ENCODE peak calls at places on chromosomes 5 and 9, in six cellular contexts. D, N, U, G, R and V are unnamed samples.

GRCh38 chr9:68883224-68883623 is 130.7 kb downstream of the PRKACG start:
- DNase-seq in D (no peak), N (no peak), U (no peak), G (no peak), R (no peak), V (no peak)

GRCh38 chr9:70110194-70111041 is 66.8 kb downstream of the MAMDC2 start:
- DNase-seq in D (peak; percentile 31), N (no peak), U (no peak), G (no peak), R (no peak), V (no peak)

GRCh38 chr9:137477778-137478612 is 18.9 kb upstream of the NSMF start:
- DNase-seq in D (no peak), N (no peak), U (no peak), G (no peak), R (no peak), V (no peak)

GRCh38 chr5:93378073-93378472 is 202.9 kb downstream of the NR2F1-AS1 start:
- DNase-seq in D (no peak), N (no peak), U (no peak), G (no peak), R (no peak), V (no peak)

GRCh38 chr5:151819830-151820229 is 48.1 kb downstream of the G3BP1 start:
- DNase-seq in D (no peak), N (no peak), U (no peak), G (no peak), R (peak; percentile 27), V (no peak)

GRCh38 chr9:93305497-93306020 is 121.6 kb downstream of the WNK2 start:
- DNase-seq in D (no peak), N (no peak), U (no peak), G (no peak), R (peak; percentile 16), V (no peak)

GRCh38 chr9:89619019-89619418 is 14.2 kb downstream of the GADD45G start:
- DNase-seq in D (no peak), N (no peak), U (no peak), G (no peak), R (no peak), V (no peak)

GRCh38 chr5:176530983-176531901 is 6.0 kb downstream of the RNF44 start:
- DNase-seq in D (no peak), N (no peak), U (no peak), G (no peak), R (no peak), V (no peak)

GRCh38 chr5:172688735-172689572 is 47.9 kb downstream of the NEURL1B start:
- DNase-seq in D (peak; percentile 44), N (peak; percentile 97), U (peak; percentile 31), G (no peak), R (peak; percentile 75), V (no peak)

GRCh38 chr5:72180925-72181324 is 73.7 kb downstream of the MAP1B start:
- DNase-seq in D (no peak), N (no peak), U (no peak), G (no peak), R (no peak), V (no peak)

GRCh38 chr5:144030904-144031303 is 139.6 kb downstream of the YIPF5 start:
- DNase-seq in D (no peak), N (no peak), U (no peak), G (no peak), R (no peak), V (no peak)

GRCh38 chr5:96254980-96255681 is 177.9 kb downstream of the PCSK1 start:
- DNase-seq in D (no peak), N (peak; percentile 91), U (no peak), G (no peak), R (no peak), V (peak; percentile 97)

GRCh38 chr5:39211773-39212172 is 7.6 kb downstream of the FYB1 start:
- DNase-seq in D (no peak), N (no peak), U (no peak), G (no peak), R (no peak), V (no peak)

GRCh38 chr5:143311428-143311827 is 92.1 kb downstream of the NR3C1 start:
- DNase-seq in D (no peak), N (peak; percentile 77), U (no peak), G (peak; percentile 61), R (no peak), V (peak; percentile 13)

GRCh38 chr9:82894961-82895902 is 167.7 kb downstream of the RASEF start:
- DNase-seq in D (no peak), N (no peak), U (no peak), G (no peak), R (no peak), V (no peak)

GRCh38 chr9:123109540-123110279 is 76.2 kb downstream of the GPR21 start:
- DNase-seq in D (no peak), N (no peak), U (no peak), G (no peak), R (no peak), V (no peak)

GRCh38 chr9:93619272-93619775 is 42.9 kb downstream of the PHF2 start:
- DNase-seq in D (no peak), N (no peak), U (no peak), G (no peak), R (no peak), V (no peak)

GRCh38 chr9:76581752-76582151 is 122.8 kb downstream of the GCNT1 start:
- DNase-seq in D (no peak), N (no peak), U (no peak), G (no peak), R (no peak), V (no peak)

GRCh38 chr5:73940747-73941146 is 314.8 kb downstream of the ARHGEF28 start:
- DNase-seq in D (no peak), N (no peak), U (no peak), G (no peak), R (no peak), V (no peak)

GRCh38 chr5:73938280-73938937 is 312.4 kb downstream of the ARHGEF28 start:
- DNase-seq in D (no peak), N (peak; percentile 98), U (no peak), G (peak; percentile 66), R (peak; percentile 67), V (peak; percentile 92)

GRCh38 chr5:73939535-73939934 is 313.5 kb downstream of the ARHGEF28 start:
- DNase-seq in D (no peak), N (no peak), U (no peak), G (no peak), R (peak; percentile 37), V (no peak)

GRCh38 chr5:73940026-73940425 is 314.0 kb downstream of the ARHGEF28 start:
- DNase-seq in D (no peak), N (no peak), U (no peak), G (no peak), R (no peak), V (no peak)

GRCh38 chr5:73938938-73939320 is 312.9 kb downstream of the ARHGEF28 start:
- DNase-seq in D (no peak), N (no peak), U (no peak), G (no peak), R (no peak), V (no peak)
- H3K4me3 ChIP-seq in D (no peak overlapping the region), N (no peak overlapping the region), U (no peak overlapping the region), G (no peak overlapping the region), R (no peak overlapping the region), V (no peak overlapping the region)

DNA sequence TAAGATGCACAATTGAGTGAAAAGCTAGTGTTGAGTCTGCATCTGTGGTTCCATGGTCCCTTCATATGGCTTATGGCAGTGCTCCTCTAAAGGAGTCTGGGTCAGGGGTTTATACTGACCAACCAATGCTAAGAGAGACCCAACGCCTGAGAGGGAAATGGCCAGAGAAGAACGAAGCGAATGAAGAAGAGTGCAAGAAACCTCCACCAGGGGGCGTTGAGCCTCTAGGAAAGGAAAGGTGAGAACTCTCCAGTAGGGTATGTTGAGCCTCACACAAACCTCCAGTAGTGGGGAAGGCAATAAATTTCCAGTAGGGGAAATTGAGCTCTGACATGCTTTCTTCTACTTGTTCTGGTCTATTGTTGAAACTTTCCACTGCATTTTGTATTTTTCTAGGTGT is 470.6 kb downstream of the PRDM9 start:
- DNase-seq in D (no peak), N (no peak), U (no peak), G (no peak), R (no peak), V (no peak)
- TF ChIP-seq CTCF in D (no peak), N (peak; percentile 66), U (no peak), G (peak; percentile 39), R (no peak), V (no peak)

GRCh38 chr5:75374394-75374814 is 37.4 kb downstream of the HMGCR start:
- DNase-seq in D (no peak), N (no peak), U (no peak), G (no peak), R (no peak), V (no peak)
- H3K36me3 ChIP-seq in D (no peaks in the 10 kb centered on the region), N (peaks cover 5% of the 10 kb centered on the region), U (peaks cover 13% of the 10 kb centered on the region), G (peaks cover 9% of the 10 kb centered on the region), R (no peaks in the 10 kb centered on the region), V (peaks cover 5% of the 10 kb centered on the region)

DNA sequence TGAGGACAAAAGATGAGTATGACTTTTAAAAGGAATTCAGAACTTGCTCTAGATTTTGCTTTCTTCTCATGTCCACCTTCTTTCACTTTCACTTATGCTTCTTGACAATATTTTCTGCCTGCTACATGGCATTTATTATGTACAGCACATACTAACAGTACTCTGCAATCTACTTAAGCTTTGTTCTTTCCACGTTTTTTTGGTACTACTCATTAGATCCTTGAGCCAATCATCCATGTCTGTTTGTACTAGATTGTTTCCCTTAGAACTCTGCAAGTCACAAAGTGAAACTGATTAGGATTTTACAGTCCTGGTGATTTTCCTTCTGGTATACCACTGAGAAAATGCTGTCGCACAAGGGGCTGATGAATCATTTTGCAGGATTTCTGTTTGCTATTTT is 78.3 kb downstream of the PARP8 start:
- DNase-seq in D (no peak), N (no peak), U (no peak), G (no peak), R (no peak), V (peak; percentile 16)
- H3K4me3 ChIP-seq in D (peak overlapping the region; percentile 11), N (no peak overlapping the region), U (peak overlapping the region; percentile 44), G (no peak overlapping the region), R (peak overlapping the region; percentile 34), V (peak overlapping the region; percentile 23)

GRCh38 chr9:87267701-87268100 is 230.0 kb upstream of the DAPK1 start:
- DNase-seq in D (no peak), N (no peak), U (no peak), G (no peak), R (peak; percentile 62), V (no peak)

GRCh38 chr9:87269296-87269695 is 228.4 kb upstream of the DAPK1 start:
- DNase-seq in D (no peak), N (no peak), U (no peak), G (no peak), R (no peak), V (no peak)

GRCh38 chr9:87271696-87272477 is 225.8 kb upstream of the DAPK1 start:
- DNase-seq in D (no peak), N (no peak), U (no peak), G (no peak), R (no peak), V (no peak)

GRCh38 chr9:87270241-87271234 is 227.1 kb upstream of the DAPK1 start:
- DNase-seq in D (peak; percentile 33), N (no peak), U (no peak), G (no peak), R (no peak), V (no peak)

DNA sequence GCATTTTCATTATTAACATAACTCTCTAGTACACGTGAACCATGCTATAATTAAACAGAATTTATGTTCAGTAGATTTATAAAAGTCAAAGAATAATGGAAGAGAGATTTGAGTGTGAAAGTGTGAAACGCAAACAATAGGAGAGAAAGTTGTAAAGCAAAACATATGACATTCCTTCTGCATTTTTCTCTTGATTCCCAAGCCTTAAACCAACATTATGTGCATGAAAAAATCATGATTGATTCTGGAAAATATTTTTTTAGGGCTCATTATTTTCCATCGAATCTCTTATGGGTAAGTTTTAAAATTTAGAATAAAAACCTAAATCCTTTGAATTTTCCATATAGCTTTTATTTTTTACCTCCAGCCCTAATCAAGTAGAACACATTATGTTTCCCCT is 227.9 kb upstream of the DAPK1 start:
- DNase-seq in D (no peak), N (no peak), U (no peak), G (no peak), R (no peak), V (no peak)
- TF ChIP-seq CTCF in D (no peak), N (no peak), U (no peak), G (no peak), R (no peak), V (no peak)